ENCODE peak calls at places on chromosomes 4 and X, in four cellular contexts. One of them, this sample, is unnamed.

GRCh38 chrX:93422693-93423092 is 250.7 kb downstream of the NAP1L3 start:
- DNase-seq in mammary epithelial cell: peak; percentile 2
- DNase-seq in HFFc6: no peak
- DNase-seq in NCI-H510A: no peak
- DNase-seq in this sample: peak; percentile 10

GRCh38 chrX:103792916-103793540 is 16.4 kb downstream of the PLP1 start:
- DNase-seq in mammary epithelial cell: peak; percentile 77
- DNase-seq in NCI-H510A: no peak
- DNase-seq in HFFc6: peak; percentile 48
- DNase-seq in this sample: peak; percentile 62

GRCh38 chrX:100447563-100448397 is 37.7 kb upstream of the PCDH19 start:
- DNase-seq in HFFc6: peak; percentile 8
- DNase-seq in mammary epithelial cell: peak; percentile 2
- DNase-seq in NCI-H510A: no peak
- DNase-seq in this sample: peak; percentile 68

GRCh38 chr4:16125571-16126445 is 42.0 kb upstream of the PROM1 start:
- DNase-seq in NCI-H510A: no peak
- DNase-seq in HFFc6: no peak
- DNase-seq in mammary epithelial cell: no peak
- DNase-seq in this sample: peak; percentile 22

GRCh38 chrX:122363112-122363511 is 821.0 kb upstream of the GRIA3 start:
- DNase-seq in NCI-H510A: no peak
- DNase-seq in mammary epithelial cell: no peak
- DNase-seq in HFFc6: no peak
- DNase-seq in this sample: no peak

GRCh38 chr4:54318904-54319303 is 89.8 kb downstream of the PDGFRA start:
- DNase-seq in HFFc6: peak; percentile 16
- DNase-seq in NCI-H510A: no peak
- DNase-seq in mammary epithelial cell: peak; percentile 25
- DNase-seq in this sample: peak; percentile 70

GRCh38 chr4:183546376-183546775 is 41.5 kb downstream of the ING2 start:
- DNase-seq in mammary epithelial cell: no peak
- DNase-seq in NCI-H510A: no peak
- DNase-seq in HFFc6: no peak
- DNase-seq in this sample: no peak

GRCh38 chr4:8646296-8647093 is 53.9 kb downstream of the CPZ start:
- DNase-seq in mammary epithelial cell: no peak
- DNase-seq in NCI-H510A: no peak
- DNase-seq in HFFc6: no peak
- DNase-seq in this sample: no peak

GRCh38 chr4:10673817-10674369 is 10.7 kb downstream of the CLNK start:
- DNase-seq in HFFc6: no peak
- DNase-seq in mammary epithelial cell: no peak
- DNase-seq in NCI-H510A: no peak
- DNase-seq in this sample: no peak

GRCh38 chrX:24498181-24498580 is 33.1 kb downstream of the PDK3 start:
- DNase-seq in mammary epithelial cell: no peak
- DNase-seq in HFFc6: peak; percentile 7
- DNase-seq in NCI-H510A: no peak
- DNase-seq in this sample: peak; percentile 11

GRCh38 chr4:152462715-152463114 is 73.2 kb downstream of the FBXW7 start:
- DNase-seq in NCI-H510A: no peak
- DNase-seq in mammary epithelial cell: peak; percentile 6
- DNase-seq in HFFc6: no peak
- DNase-seq in this sample: peak; percentile 13

GRCh38 chr4:3372933-3373465 is 68.8 kb upstream of the HGFAC start:
- DNase-seq in HFFc6: no peak
- DNase-seq in NCI-H510A: no peak
- DNase-seq in mammary epithelial cell: no peak
- DNase-seq in this sample: no peak

GRCh38 chr4:15848191-15848842 is 70.2 kb downstream of the CD38 start:
- DNase-seq in mammary epithelial cell: peak; percentile 50
- DNase-seq in NCI-H510A: no peak
- DNase-seq in HFFc6: no peak
- DNase-seq in this sample: no peak

GRCh38 chr4:126604273-126604867 is 1028.4 kb upstream of the INTU start:
- DNase-seq in mammary epithelial cell: peak; percentile 19
- DNase-seq in HFFc6: peak; percentile 18
- DNase-seq in NCI-H510A: no peak
- DNase-seq in this sample: peak; percentile 65

This sample was measured in AG08395.